ENCODE peak calls at places on chromosomes 7 and 10, in five cellular contexts. One of them, this sample, is unnamed.

GRCh38 chr7:28191751-28192150 is 11.2 kb upstream of the JAZF1 start:
- DNase-seq in neuronal stem cell: no peak
- DNase-seq in choroid plexus epithelial cell: no peak
- DNase-seq in memory B cell: no peak
- DNase-seq in CD4-positive, alpha-beta T cell: no peak
- DNase-seq in this sample: no peak

GRCh38 chr7:149844445-149844844 is 6.3 kb downstream of the ZNF862 start:
- DNase-seq in neuronal stem cell: no peak
- DNase-seq in choroid plexus epithelial cell: no peak
- DNase-seq in memory B cell: no peak
- DNase-seq in CD4-positive, alpha-beta T cell: no peak
- DNase-seq in this sample: no peak

GRCh38 chr10:85528318-85528652 is 838.3 kb downstream of the GRID1 start:
- DNase-seq in neuronal stem cell: no peak
- DNase-seq in choroid plexus epithelial cell: no peak
- DNase-seq in memory B cell: no peak
- DNase-seq in CD4-positive, alpha-beta T cell: no peak
- DNase-seq in this sample: no peak

GRCh38 chr7:151410405-151411390 is 860 bp upstream of the WDR86 start:
- DNase-seq in neuronal stem cell: peak; percentile 51
- DNase-seq in choroid plexus epithelial cell: peak; percentile 61
- DNase-seq in memory B cell: peak; percentile 24
- DNase-seq in CD4-positive, alpha-beta T cell: no peak
- DNase-seq in this sample: no peak

GRCh38 chr10:114337510-114338462 is 66.5 kb downstream of the AFAP1L2 start:
- DNase-seq in neuronal stem cell: no peak
- DNase-seq in choroid plexus epithelial cell: no peak
- DNase-seq in memory B cell: no peak
- DNase-seq in CD4-positive, alpha-beta T cell: no peak
- DNase-seq in this sample: no peak

GRCh38 chr7:64887756-64888508 is 15.1 kb upstream of the ZNF273 start:
- DNase-seq in neuronal stem cell: no peak
- DNase-seq in choroid plexus epithelial cell: peak; percentile 24
- DNase-seq in memory B cell: no peak
- DNase-seq in CD4-positive, alpha-beta T cell: peak; percentile 27
- DNase-seq in this sample: peak; percentile 24

GRCh38 chr7:1694981-1695511 is 25.0 kb downstream of the ELFN1 start:
- DNase-seq in neuronal stem cell: no peak
- DNase-seq in choroid plexus epithelial cell: no peak
- DNase-seq in memory B cell: no peak
- DNase-seq in CD4-positive, alpha-beta T cell: no peak
- DNase-seq in this sample: no peak

GRCh38 chr7:98357751-98358161 is 43.1 kb downstream of the BAIAP2L1 start:
- DNase-seq in neuronal stem cell: no peak
- DNase-seq in choroid plexus epithelial cell: peak; percentile 52
- DNase-seq in memory B cell: no peak
- DNase-seq in CD4-positive, alpha-beta T cell: no peak
- DNase-seq in this sample: no peak

GRCh38 chr10:73060738-73061635 is 35.7 kb downstream of the P4HA1 start:
- DNase-seq in neuronal stem cell: peak; percentile 6
- DNase-seq in choroid plexus epithelial cell: peak; percentile 59
- DNase-seq in memory B cell: peak; percentile 15
- DNase-seq in CD4-positive, alpha-beta T cell: no peak
- DNase-seq in this sample: no peak

GRCh38 chr7:90766814-90767564 is 170.9 kb downstream of the CDK14 start:
- DNase-seq in neuronal stem cell: peak; percentile 18
- DNase-seq in choroid plexus epithelial cell: peak; percentile 90
- DNase-seq in memory B cell: no peak
- DNase-seq in CD4-positive, alpha-beta T cell: no peak
- DNase-seq in this sample: no peak

GRCh38 chr10:72274213-72274729 is 547 bp downstream of the DDIT4 start:
- DNase-seq in neuronal stem cell: no peak
- DNase-seq in choroid plexus epithelial cell: peak; percentile 83
- DNase-seq in memory B cell: no peak
- DNase-seq in CD4-positive, alpha-beta T cell: no peak
- DNase-seq in this sample: no peak

GRCh38 chr7:86733783-86734182 is 90.1 kb downstream of the GRM3 start:
- DNase-seq in neuronal stem cell: no peak
- DNase-seq in choroid plexus epithelial cell: peak; percentile 21
- DNase-seq in memory B cell: no peak
- DNase-seq in CD4-positive, alpha-beta T cell: no peak
- DNase-seq in this sample: no peak

GRCh38 chr10:7406712-7407333 is 4.0 kb downstream of the SFMBT2 start:
- DNase-seq in neuronal stem cell: no peak
- DNase-seq in choroid plexus epithelial cell: no peak
- DNase-seq in memory B cell: no peak
- DNase-seq in CD4-positive, alpha-beta T cell: no peak
- DNase-seq in this sample: no peak

GRCh38 chr10:132994371-132994796 is 52.0 kb upstream of the CFAP46 start:
- DNase-seq in neuronal stem cell: no peak
- DNase-seq in choroid plexus epithelial cell: peak; percentile 39
- DNase-seq in memory B cell: no peak
- DNase-seq in CD4-positive, alpha-beta T cell: no peak
- DNase-seq in this sample: no peak

This sample was measured in activated T-helper 9 cell treated with anti-CD3 and anti-CD28 coated beads, Interleukin-2, amount 50 U/mL, for 16 hours.